ENCODE peak calls at places on chromosomes 5 and 9, in seven cellular contexts. M is cardiac muscle cell, T is lower leg skin, A is AG10803, J is foreskin keratinocyte, R is astrocyte of the spinal cord, Q is ovary. H is an unnamed sample.

GRCh38 chr5:31581498-31582099 is 49.5 kb downstream of the C5orf22 start:
- DNase-seq in J (peak; percentile 17), R (peak; percentile 50), M (peak; percentile 58), A (peak; percentile 49), T (no peak), Q (no peak), H (peak; percentile 67)

GRCh38 chr9:4934976-4935672 is 49.9 kb upstream of the JAK2 start:
- DNase-seq in R (peak; percentile 15), M (no peak), T (no peak), A (peak; percentile 27), Q (no peak), J (no peak), H (no peak)

GRCh38 chr9:117403403-117403811 is 11.4 kb downstream of the ASTN2 start:
- DNase-seq in R (no peak), Q (no peak), A (no peak), J (no peak), T (no peak), M (no peak), H (no peak)

GRCh38 chr5:178074266-178074952 is 38.9 kb upstream of the N4BP3 start:
- DNase-seq in M (no peak), A (no peak), J (no peak), Q (no peak), R (peak; percentile 16), T (no peak), H (no peak)

GRCh38 chr5:56207537-56207936 is 25.6 kb downstream of the ANKRD55 start:
- DNase-seq in J (no peak), Q (no peak), A (no peak), R (no peak), M (no peak), T (no peak), H (peak; percentile 65)

GRCh38 chr5:181221105-181221791 is 1.8 kb upstream of the TRIM41 start:
- DNase-seq in A (no peak), T (no peak), M (no peak), Q (no peak), R (no peak), J (no peak), H (no peak)

GRCh38 chr5:171577940-171578856 is 158.8 kb downstream of the FGF18 start:
- DNase-seq in Q (no peak), T (no peak), M (no peak), A (no peak), R (no peak), J (no peak), H (no peak)

GRCh38 chr5:58872670-58873273 is 289.9 kb downstream of the RAB3C start:
- DNase-seq in J (no peak), M (no peak), Q (no peak), R (no peak), T (no peak), A (no peak), H (no peak)

GRCh38 chr5:10489810-10490426 is 48.2 kb downstream of the ROPN1L start:
- DNase-seq in R (peak; percentile 33), T (no peak), J (no peak), M (no peak), Q (no peak), A (no peak), H (peak; percentile 32)

GRCh38 chr9:73919712-73920111 is 577.4 kb upstream of the RORB start:
- DNase-seq in R (no peak), A (no peak), T (no peak), Q (no peak), M (no peak), J (no peak), H (no peak)

GRCh38 chr9:126532489-126532888 is 81.2 kb upstream of the LMX1B start:
- DNase-seq in T (no peak), J (no peak), R (no peak), M (no peak), A (no peak), Q (no peak), H (no peak)

GRCh38 chr5:122077451-122078115 is 476 bp downstream of the LOX start:
- DNase-seq in R (no peak), A (no peak), J (no peak), Q (peak; percentile 38), M (peak; percentile 58), T (no peak), H (no peak)

GRCh38 chr9:135147473-135147805 is 60.0 kb downstream of the OLFM1 start:
- DNase-seq in T (no peak), A (no peak), M (no peak), J (no peak), R (no peak), Q (no peak), H (no peak)

GRCh38 chr9:95073042-95073607 is 244.4 kb downstream of the FANCC start:
- DNase-seq in J (no peak), Q (no peak), M (peak; percentile 25), T (no peak), A (no peak), R (no peak), H (peak; percentile 36)

GRCh38 chr9:456365-456764 is 241.7 kb downstream of the DOCK8 start:
- DNase-seq in Q (no peak), A (no peak), M (no peak), R (peak; percentile 22), T (no peak), J (no peak), H (peak; percentile 17)

GRCh38 chr9:98775831-98776441 is 20.4 kb downstream of the ANKS6 start:
- DNase-seq in M (peak; percentile 81), J (no peak), A (peak; percentile 68), R (peak; percentile 73), Q (no peak), T (no peak), H (peak; percentile 85)

GRCh38 chr9:98773721-98774120 is 22.6 kb downstream of the ANKS6 start:
- DNase-seq in J (no peak), M (no peak), Q (no peak), A (no peak), R (no peak), T (no peak), H (no peak)

GRCh38 chr9:98777618-98778017 is 18.7 kb downstream of the ANKS6 start:
- DNase-seq in R (no peak), J (no peak), M (no peak), Q (no peak), T (no peak), A (no peak), H (no peak)

GRCh38 chr9:98772364-98773155 is 23.8 kb downstream of the ANKS6 start:
- DNase-seq in M (no peak), R (no peak), T (no peak), J (no peak), Q (no peak), A (no peak), H (no peak)

DNA sequence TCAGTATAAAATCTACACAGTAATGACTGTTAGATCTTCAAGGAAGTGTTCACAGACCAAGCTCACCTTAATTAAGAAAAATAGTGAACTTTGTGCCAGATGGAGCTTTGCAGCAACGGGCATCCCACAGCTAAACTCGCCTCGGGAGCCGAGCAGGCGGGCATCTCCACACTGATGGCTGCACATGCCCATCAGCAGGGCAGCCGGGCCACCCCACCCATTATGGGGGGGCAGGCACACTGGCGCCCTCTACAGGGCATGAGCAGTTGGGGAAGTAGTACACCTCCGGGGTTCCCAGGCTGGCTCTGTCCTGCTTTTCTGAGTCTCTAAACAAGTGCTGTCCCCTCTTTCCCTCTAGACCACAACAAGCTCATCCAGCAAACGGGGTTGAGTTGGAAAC is 21.6 kb downstream of the ANKS6 start:
- DNase-seq in J (no peak), A (peak; percentile 11), Q (no peak), M (no peak), T (no peak), R (no peak), H (peak; percentile 16)
- TF ChIP-seq CTCF in J (peak; percentile 65), A (peak; percentile 66), Q (no peak), M (peak; percentile 72), T (no peak), R (peak; percentile 74), H (peak; percentile 84)

GRCh38 chr9:121286973-121287721 is 19.2 kb downstream of the GSN start:
- DNase-seq in M (peak; percentile 60), J (peak; percentile 98), A (peak; percentile 90), Q (peak; percentile 85), R (peak; percentile 99), T (peak; percentile 90), H (peak; percentile 97)
- TF ChIP-seq CTCF in M (peak; percentile 34), J (peak; percentile 67), A (peak; percentile 43), Q (no peak), R (peak; percentile 13), T (no peak), H (peak; percentile 33)

DNA sequence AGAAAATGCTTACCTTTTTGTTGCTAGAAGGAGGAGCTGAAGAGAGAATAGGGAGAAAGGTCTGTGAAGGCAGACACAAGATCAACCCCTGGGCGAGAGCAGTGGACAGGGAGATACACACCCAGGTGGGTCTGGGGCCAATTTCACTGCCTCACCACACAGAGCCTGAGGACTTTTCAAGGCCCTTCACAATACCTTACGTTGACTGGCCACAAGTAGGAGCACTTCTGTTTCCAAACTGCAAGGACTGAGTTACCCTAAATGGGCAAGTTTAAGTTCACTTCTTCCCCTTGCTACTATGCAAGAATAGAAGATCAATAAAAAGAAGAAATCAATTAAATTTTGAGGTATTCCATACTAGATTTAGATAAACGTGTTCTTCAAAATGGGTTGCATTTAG is 174.5 kb upstream of the SLC12A2 start:
- DNase-seq in Q (no peak), M (peak; percentile 66), J (peak; percentile 38), T (no peak), A (peak; percentile 55), R (peak; percentile 50), H (peak; percentile 75)
- TF ChIP-seq CTCF in Q (no peak), M (peak; percentile 76), J (peak; percentile 72), T (no peak), A (peak; percentile 73), R (peak; percentile 75), H (peak; percentile 79)

GRCh38 chr5:73363911-73364730 is 84.5 kb downstream of the FOXD1 start:
- DNase-seq in M (no peak), Q (no peak), J (peak; percentile 56), R (peak; percentile 63), A (peak; percentile 99), T (no peak), H (peak; percentile 45)
- TF ChIP-seq CTCF in M (no peak), Q (no peak), J (peak; percentile 38), R (peak; percentile 36), A (peak; percentile 65), T (no peak), H (peak; percentile 2)